ENCODE peak calls at places on chromosomes 7 and 10, in ten cellular contexts. D, J, L, T, X, I, A, E, O and N are unnamed samples.

GRCh38 chr10:71767420-71768035 is 5.8 kb downstream of the VSIR start:
- DNase-seq in D (peak; percentile 57), J (peak; percentile 84), L (peak; percentile 58), T (no peak), X (peak; percentile 42), I (no peak), A (no peak), E (peak; percentile 54), O (no peak), N (no peak)

GRCh38 chr10:30374353-30374752 is 25.3 kb upstream of the MTPAP start:
- DNase-seq in D (peak; percentile 24), J (no peak), L (peak; percentile 4), T (peak; percentile 81), X (no peak), I (peak; percentile 79), A (no peak), E (no peak), O (no peak), N (peak; percentile 97)

GRCh38 chr10:117139581-117140524 is 1.8 kb upstream of the VAX1 start:
- DNase-seq in D (no peak), J (no peak), L (no peak), T (peak; percentile 59), X (no peak), I (no peak), A (no peak), E (no peak), O (no peak), N (peak; percentile 60)

GRCh38 chr10:15484128-15484527 is 113.0 kb upstream of the FAM171A1 start:
- DNase-seq in D (no peak), J (no peak), L (no peak), T (no peak), X (no peak), I (no peak), A (no peak), E (no peak), O (no peak), N (no peak)

GRCh38 chr10:132427939-132428367 is 31.0 kb downstream of the PWWP2B start:
- DNase-seq in D (no peak), J (no peak), L (no peak), T (no peak), X (no peak), I (no peak), A (no peak), E (no peak), O (no peak), N (no peak)

GRCh38 chr7:41085244-41085643 is 617.6 kb downstream of the INHBA start:
- DNase-seq in D (no peak), J (no peak), L (peak; percentile 51), T (no peak), X (peak; percentile 92), I (no peak), A (peak; percentile 90), E (peak; percentile 65), O (no peak), N (no peak)

GRCh38 chr7:221996-222715 is 29.8 kb downstream of the FAM20C start:
- DNase-seq in D (no peak), J (no peak), L (no peak), T (no peak), X (no peak), I (no peak), A (no peak), E (no peak), O (no peak), N (no peak)

GRCh38 chr10:58967551-58968418 is 208.7 kb upstream of the PHYHIPL start:
- DNase-seq in D (peak; percentile 86), J (peak; percentile 75), L (no peak), T (peak; percentile 85), X (peak; percentile 23), I (no peak), A (no peak), E (no peak), O (no peak), N (peak; percentile 89)

GRCh38 chr10:2839081-2839725 is 228.1 kb upstream of the PFKP start:
- DNase-seq in D (peak; percentile 49), J (peak; percentile 18), L (peak; percentile 52), T (peak; percentile 72), X (no peak), I (peak; percentile 41), A (no peak), E (peak; percentile 37), O (no peak), N (peak; percentile 85)

GRCh38 chr7:35670856-35671569 is 23.9 kb downstream of the HERPUD2 start:
- DNase-seq in D (no peak), J (no peak), L (no peak), T (peak; percentile 31), X (no peak), I (no peak), A (no peak), E (no peak), O (no peak), N (peak; percentile 54)

GRCh38 chr7:29322023-29322712 is 127.6 kb downstream of the CHN2 start:
- DNase-seq in D (no peak), J (no peak), L (no peak), T (no peak), X (no peak), I (no peak), A (no peak), E (no peak), O (no peak), N (no peak)

GRCh38 chr7:48285365-48285764 is 114.1 kb downstream of the ABCA13 start:
- DNase-seq in D (no peak), J (no peak), L (peak; percentile 36), T (no peak), X (peak; percentile 48), I (no peak), A (no peak), E (peak; percentile 47), O (no peak), N (no peak)

GRCh38 chr10:75956624-75957023 is 525.2 kb downstream of the LRMDA start:
- DNase-seq in D (no peak), J (no peak), L (peak; percentile 65), T (no peak), X (peak; percentile 44), I (no peak), A (peak; percentile 21), E (peak; percentile 33), O (no peak), N (no peak)

GRCh38 chr7:101299511-101300464 is 21.8 kb downstream of the IFT22 start:
- DNase-seq in D (peak; percentile 25), J (no peak), L (no peak), T (peak; percentile 62), X (no peak), I (peak; percentile 4), A (no peak), E (no peak), O (no peak), N (peak; percentile 64)
- TF ChIP-seq EZH2 in D (peak; percentile 84), J (no peak), L (no peak), T (peak; percentile 57), X (peak; percentile 76), I (no peak), A (peak; percentile 89), E (peak; percentile 96), O (no peak), N (no peak)

DNA sequence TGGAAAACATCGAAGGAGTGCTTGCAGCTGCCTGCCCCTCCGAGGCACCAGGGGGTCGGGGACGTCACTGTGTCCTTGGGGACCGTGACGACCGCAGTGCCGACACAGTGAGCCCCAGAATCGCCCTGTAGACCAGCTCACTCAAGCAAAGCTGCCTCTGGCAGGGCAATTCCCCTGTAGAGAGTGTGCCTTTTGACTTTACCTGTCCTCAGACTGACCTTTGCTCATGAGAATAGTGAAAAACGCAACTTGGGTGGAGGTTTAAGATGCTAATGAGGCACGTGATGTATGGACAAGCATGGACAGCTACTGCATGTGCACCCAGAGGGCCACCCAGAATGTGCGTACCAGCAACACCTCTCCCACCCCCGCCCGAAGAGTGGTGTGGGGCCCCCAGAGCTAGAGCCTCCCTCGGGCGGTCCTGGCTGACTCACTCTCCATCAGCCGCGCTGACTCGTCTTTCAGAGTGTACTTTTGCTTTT is 271.9 kb downstream of the ADARB2 start:
- DNase-seq in D (peak; percentile 76), J (no peak), L (no peak), T (no peak), X (no peak), I (no peak), A (no peak), E (no peak), O (no peak), N (no peak)
- H3K4me3 ChIP-seq in D (no peak overlapping the region), J (no peak overlapping the region), L (no peak overlapping the region), T (no peak overlapping the region), X (no peak overlapping the region), I (no peak overlapping the region), A (no peak overlapping the region), E (no peak overlapping the region), O (no peak overlapping the region), N (no peak overlapping the region)

DNA sequence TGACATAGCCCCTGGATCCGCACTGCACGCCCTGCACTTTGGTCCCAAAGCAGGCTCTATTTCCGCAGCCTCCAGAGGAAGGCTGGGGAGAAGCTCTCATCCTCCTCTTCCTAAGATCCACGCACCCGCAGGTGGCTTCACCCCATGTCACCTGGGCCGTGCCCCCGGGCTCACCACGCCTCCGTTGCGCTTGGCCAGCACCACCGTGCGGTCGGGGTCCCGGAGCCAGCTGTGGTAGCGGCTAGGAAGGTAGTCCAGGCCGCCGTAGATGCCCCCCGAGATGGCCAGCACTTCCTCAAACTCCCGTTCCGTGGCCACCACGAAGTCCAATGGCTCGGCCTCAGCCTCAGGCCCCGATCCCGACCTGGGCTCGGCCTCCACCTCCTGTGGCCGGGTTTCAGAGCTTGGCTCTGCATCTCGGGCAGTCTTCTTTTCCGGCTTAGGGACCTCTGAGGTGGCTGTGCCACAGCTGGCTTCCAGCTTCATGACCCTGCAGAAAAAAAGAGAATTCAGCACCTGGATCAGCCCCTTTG is 5.7 kb downstream of the NAT16 start:
- DNase-seq in D (no peak), J (no peak), L (no peak), T (peak; percentile 52), X (no peak), I (no peak), A (no peak), E (no peak), O (no peak), N (peak; percentile 64)
- TF ChIP-seq EZH2 in D (peak; percentile 76), J (no peak), L (no peak), T (no peak), X (peak; percentile 46), I (no peak), A (peak; percentile 80), E (no peak), O (no peak), N (no peak)

DNA sequence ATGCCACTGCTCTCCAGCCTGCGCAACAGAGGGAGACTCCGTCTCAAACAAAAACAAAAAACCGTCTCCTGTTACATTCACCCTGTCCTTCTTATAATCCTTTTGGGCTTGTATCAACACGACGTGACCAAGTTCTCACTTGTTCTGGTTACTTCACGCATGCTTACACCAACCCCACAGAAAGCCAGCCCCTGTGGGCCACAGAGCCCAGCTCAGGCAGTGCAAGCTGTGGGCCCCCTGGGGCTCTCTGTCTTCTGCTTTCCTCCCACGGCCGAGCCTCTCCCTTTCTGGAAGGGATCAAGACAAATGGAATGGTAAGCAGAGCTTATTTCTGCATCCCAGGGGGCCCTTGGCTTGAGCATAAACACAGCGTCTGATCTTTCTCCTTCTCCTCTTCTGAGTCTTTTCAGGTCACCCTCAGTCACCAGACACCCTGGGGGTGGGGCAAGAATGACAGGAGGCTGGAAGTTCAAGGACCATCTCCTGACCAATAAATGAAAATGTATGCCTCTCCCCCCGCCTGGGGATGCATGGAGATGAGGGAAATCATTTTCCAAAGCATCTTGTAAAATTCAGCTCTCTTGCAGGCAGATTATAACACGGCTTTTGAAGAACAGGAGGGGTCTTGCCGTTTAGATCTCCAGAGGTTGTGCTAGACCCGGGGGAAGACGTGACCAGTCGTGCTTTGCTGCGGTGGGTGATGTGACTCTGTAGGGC is 19.0 kb upstream of the TRIM56 start:
- DNase-seq in D (no peak), J (no peak), L (no peak), T (peak; percentile 48), X (no peak), I (no peak), A (no peak), E (no peak), O (no peak), N (peak; percentile 23)
- H3K4me3 ChIP-seq in D (no peak overlapping the region), J (no peak overlapping the region), L (no peak overlapping the region), T (no peak overlapping the region), X (no peak overlapping the region), I (no peak overlapping the region), A (no peak overlapping the region), E (no peak overlapping the region), O (no peak overlapping the region), N (no peak overlapping the region)